ENCODE peak calls at places on chromosome 5, in four cellular contexts. S is RPMI7951, Z is tibial artery, Q is posterior cingulate gyrus. I is an unnamed sample.

GRCh38 chr5:109125755-109126429 is 283.9 kb downstream of the PJA2 start:
- DNase-seq in S (no peak), Z (no peak), Q (no peak), I (no peak)

GRCh38 chr5:110702704-110703103 is 23.8 kb downstream of the TMEM232 start:
- DNase-seq in S (no peak), Z (no peak), Q (no peak), I (no peak)

GRCh38 chr5:91293131-91293530 is 90.0 kb downstream of the ARRDC3 start:
- DNase-seq in S (peak; percentile 78), Z (no peak), Q (no peak), I (no peak)

GRCh38 chr5:73213566-73213998 is 40.6 kb downstream of the TMEM174 start:
- DNase-seq in S (peak; percentile 66), Z (no peak), Q (no peak), I (no peak)

GRCh38 chr5:154479160-154479943 is 1.3 kb upstream of the HAND1 start:
- DNase-seq in S (no peak), Z (no peak), Q (no peak), I (no peak)

GRCh38 chr5:35924122-35924949 is 14.1 kb downstream of the CAPSL start:
- DNase-seq in S (peak; percentile 58), Z (no peak), Q (no peak), I (no peak)

GRCh38 chr5:42948961-42949347 is 91.2 kb downstream of the ANXA2R start:
- DNase-seq in S (no peak), Z (no peak), Q (no peak), I (no peak)

GRCh38 chr5:101662263-101662662 is 633.8 kb downstream of the SLCO4C1 start:
- DNase-seq in S (no peak), Z (no peak), Q (no peak), I (no peak)

GRCh38 chr5:61734966-61735365 is 402.9 kb downstream of the ZSWIM6 start:
- DNase-seq in S (no peak), Z (no peak), Q (no peak), I (no peak)

GRCh38 chr5:102223542-102224444 is 72.3 kb downstream of the SLCO4C1 start:
- DNase-seq in S (peak; percentile 34), Z (no peak), Q (no peak), I (no peak)

GRCh38 chr5:26482076-26482816 is 556.1 kb downstream of the CDH9 start:
- DNase-seq in S (no peak), Z (no peak), Q (no peak), I (no peak)